ENCODE peak calls at places on chromosomes 5 and 9, in five cellular contexts. R is upper lobe of right lung, N is ovary, P is body of pancreas, T is fibroblast of mammary gland. V is an unnamed sample.

GRCh38 chr9:110101531-110102161 is 106.3 kb downstream of the C9orf152 start:
- DNase-seq in N (no peak), T (peak), P (no peak), R (no peak), V (peak)

GRCh38 chr9:18829858-18830257 is 203.2 kb downstream of the SAXO1 start:
- DNase-seq in P (no peak), T (peak), R (no peak), N (no peak), V (no peak)

GRCh38 chr5:32339198-32339597 is 26.5 kb upstream of the MTMR12 start:
- DNase-seq in N (no peak), R (no peak), P (no peak), T (peak), V (peak)

GRCh38 chr5:136202800-136203199 is 9.8 kb upstream of the SMIM32 start:
- DNase-seq in T (no peak), R (peak), N (no peak), P (no peak), V (no peak)

GRCh38 chr9:130453487-130453886 is 8.7 kb downstream of the ASS1 start:
- DNase-seq in N (peak), R (no peak), T (peak), P (peak), V (no peak)

GRCh38 chr5:134609232-134609851 is 23.3 kb downstream of the SAR1B start:
- DNase-seq in R (no peak), T (no peak), N (no peak), P (no peak), V (no peak)

GRCh38 chr9:6938447-6938846 is 180.7 kb downstream of the KDM4C start:
- DNase-seq in N (no peak), P (no peak), R (no peak), T (peak), V (peak)

GRCh38 chr9:33185858-33186257 is 18.7 kb upstream of the B4GALT1 start:
- DNase-seq in N (no peak), P (no peak), R (no peak), T (no peak), V (no peak)

GRCh38 chr5:139474815-139475791 is 4.3 kb downstream of the SMIM33 start:
- DNase-seq in T (peak), N (peak), P (no peak), R (no peak), V (peak)

GRCh38 chr9:7171461-7171860 is 413.7 kb downstream of the KDM4C start:
- DNase-seq in P (no peak), R (no peak), N (no peak), T (no peak), V (no peak)

GRCh38 chr5:64835266-64835665 is 66.5 kb downstream of the CWC27 start:
- DNase-seq in T (no peak), N (no peak), R (no peak), P (no peak), V (no peak)

GRCh38 chr5:11497651-11498050 is 406.6 kb downstream of the CTNND2 start:
- DNase-seq in R (no peak), T (peak), P (no peak), N (no peak), V (no peak)

GRCh38 chr5:11496127-11496719 is 408.0 kb downstream of the CTNND2 start:
- DNase-seq in R (no peak), P (no peak), N (no peak), T (no peak), V (no peak)

GRCh38 chr5:11491658-11492057 is 412.6 kb downstream of the CTNND2 start:
- DNase-seq in N (no peak), P (no peak), T (no peak), R (no peak), V (no peak)

GRCh38 chr5:11494340-11494739 is 409.9 kb downstream of the CTNND2 start:
- DNase-seq in P (no peak), T (peak), N (no peak), R (no peak), V (peak)
- TF ChIP-seq CTCF in P (peak), T (peak), N (no peak), R (peak), V (peak)

DNA sequence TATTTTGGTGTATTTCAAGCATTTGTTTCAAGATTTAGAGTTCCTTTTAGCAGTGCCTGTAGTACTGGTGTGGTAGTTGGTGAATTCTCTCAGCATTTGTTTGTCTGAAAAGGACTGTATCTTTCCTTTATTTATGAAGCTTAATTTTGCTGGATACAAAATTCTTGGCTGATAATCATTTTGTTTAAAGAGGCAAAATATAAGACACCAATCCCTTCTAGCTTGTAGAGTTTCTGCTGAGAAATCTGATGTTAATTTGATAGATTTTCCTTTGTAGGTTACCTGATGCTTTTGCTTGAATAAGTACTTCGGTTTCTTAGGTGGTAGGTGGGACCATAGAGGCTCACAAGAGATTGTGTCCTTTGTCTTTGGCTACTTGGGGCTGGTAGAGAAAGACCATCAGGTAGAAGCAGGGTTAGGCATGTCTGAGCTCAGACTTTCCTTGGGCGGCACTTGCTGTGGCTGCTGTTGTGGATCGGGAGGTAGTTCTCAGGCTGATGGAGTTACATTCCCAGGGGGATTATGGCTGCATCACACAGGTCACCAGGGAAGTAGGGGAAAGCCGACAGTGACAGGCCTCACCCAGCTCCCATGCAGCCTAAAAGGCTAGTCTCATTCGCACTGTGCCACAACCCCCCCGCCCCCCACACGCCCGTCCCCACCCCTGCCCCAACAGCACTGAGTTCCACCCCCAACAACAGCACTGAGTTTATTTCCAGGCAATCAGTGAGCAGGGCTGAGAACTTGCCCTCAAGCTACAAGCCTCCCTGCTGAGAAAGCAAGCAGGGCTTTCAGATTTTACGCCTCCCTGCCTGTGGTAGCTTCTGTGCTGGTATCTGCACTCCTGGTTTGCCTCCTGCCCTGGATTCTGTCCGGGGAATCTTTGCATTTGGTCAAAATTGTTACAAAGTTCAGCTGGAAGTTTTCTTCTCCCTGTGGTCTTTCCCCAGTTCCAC is 127.1 kb upstream of the GLRA1 start:
- DNase-seq in R (no peak), N (no peak), P (no peak), T (no peak), V (no peak)
- H3K4me3 ChIP-seq in R (no peak), N (no peak), P (no peak), T (no peak), V (no peak)

GRCh38 chr5:156815988-156816599 is 34.0 kb upstream of the PPP1R2B start:
- DNase-seq in P (peak), R (no peak), T (peak), N (no peak), V (peak)
- TF ChIP-seq CTCF in P (peak), R (peak), T (peak), N (no peak), V (peak)

GRCh38 chr5:1517838-1518237 is 5.9 kb downstream of the LPCAT1 start:
- DNase-seq in R (peak), P (peak), N (peak), T (no peak), V (no peak)

GRCh38 chr5:1514027-1514818 is 9.5 kb downstream of the LPCAT1 start:
- DNase-seq in N (peak), P (peak), T (no peak), R (peak), V (no peak)

GRCh38 chr5:1515921-1516571 is 7.7 kb downstream of the LPCAT1 start:
- DNase-seq in N (peak), T (peak), P (peak), R (peak), V (peak)

GRCh38 chr5:1515311-1515920 is 8.3 kb downstream of the LPCAT1 start:
- DNase-seq in R (peak), N (peak), P (peak), T (no peak), V (no peak)

GRCh38 chr5:1516615-1517601 is 6.9 kb downstream of the LPCAT1 start:
- DNase-seq in R (peak), N (peak), T (peak), P (peak), V (peak)
- H3K4me3 ChIP-seq in R (peak), N (no peak), T (no peak), P (no peak), V (no peak)

DNA sequence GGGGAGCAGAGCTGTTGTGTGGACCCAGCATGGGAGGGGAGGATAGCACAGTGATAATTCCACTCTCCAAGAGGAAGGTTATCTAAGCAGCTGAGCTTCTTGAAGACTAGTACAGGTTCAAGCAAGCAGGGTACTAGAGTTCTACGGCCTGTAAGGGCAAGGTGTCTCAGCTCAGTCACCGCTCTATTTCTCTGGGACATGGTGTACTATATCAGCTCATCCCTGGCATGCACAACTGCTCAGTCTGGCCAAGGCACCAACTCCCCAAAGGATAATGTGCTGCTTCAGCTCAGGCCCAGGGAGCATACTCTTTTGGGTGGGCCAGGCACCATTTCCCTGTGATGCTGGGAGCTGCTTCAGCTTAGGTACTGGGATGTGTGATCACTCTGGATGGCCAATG is 69.8 kb downstream of the RNF130 start:
- DNase-seq in R (no peak), N (no peak), P (no peak), T (no peak), V (no peak)
- TF ChIP-seq CTCF in R (no peak), N (no peak), P (no peak), T (no peak), V (no peak)

GRCh38 chr9:129405831-129406220 is 215.1 kb downstream of the C9orf50 start:
- DNase-seq in N (peak), R (no peak), T (no peak), P (no peak), V (no peak)
- H3K4me3 ChIP-seq in N (no peak), R (no peak), T (no peak), P (no peak), V (no peak)

GRCh38 chr9:99298660-99299059 is 76.6 kb downstream of the SEC61B start:
- DNase-seq in R (no peak), T (no peak), P (no peak), N (no peak), V (no peak)

GRCh38 chr9:99300603-99301002 is 78.5 kb downstream of the SEC61B start:
- DNase-seq in P (no peak), R (no peak), T (no peak), N (no peak), V (no peak)

GRCh38 chr9:99296375-99296951 is 74.4 kb downstream of the SEC61B start:
- DNase-seq in T (peak), N (peak), P (peak), R (peak), V (peak)

GRCh38 chr9:99300103-99300439 is 78.0 kb downstream of the SEC61B start:
- DNase-seq in R (no peak), T (no peak), P (no peak), N (no peak), V (no peak)

DNA sequence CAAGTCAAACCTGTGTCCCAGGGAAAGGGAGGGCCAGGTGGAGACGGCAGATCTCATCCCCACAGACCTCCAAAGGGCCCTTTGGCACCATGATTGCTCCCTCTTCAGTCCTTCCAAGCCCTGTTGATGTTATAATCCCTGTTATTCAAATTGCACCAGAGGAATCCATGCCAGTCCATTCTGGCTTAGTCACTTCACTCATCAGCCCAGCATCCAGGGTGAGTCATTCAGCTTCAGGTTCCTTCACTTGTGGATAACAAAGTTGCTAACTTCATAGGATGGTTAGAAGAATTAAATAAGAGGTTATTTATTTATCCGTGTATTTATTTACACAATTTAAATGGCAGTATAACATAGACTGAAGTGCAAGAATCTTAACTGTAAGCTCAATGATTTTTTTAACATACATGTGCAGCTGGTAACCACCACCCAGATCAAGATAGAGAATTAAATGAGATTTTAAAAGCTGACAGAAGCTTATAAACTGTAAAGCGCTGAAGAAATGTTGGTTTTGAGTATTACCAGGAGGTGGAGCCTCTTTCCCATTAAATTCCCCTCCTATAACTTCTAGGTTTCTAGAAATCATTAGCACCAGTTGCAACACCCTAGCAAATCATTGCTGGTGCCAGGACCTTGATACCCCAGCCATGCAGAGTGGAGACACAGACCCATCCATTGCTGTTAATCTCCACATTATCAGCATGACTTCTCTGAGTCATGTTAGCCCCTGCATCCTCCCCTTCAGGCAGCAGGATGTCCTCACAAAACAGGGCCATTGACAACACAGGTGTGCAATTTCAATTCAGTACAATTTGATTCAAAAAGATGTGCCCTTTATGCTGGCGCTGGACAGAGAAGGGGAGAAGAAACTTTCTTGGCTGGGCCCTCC is 77.4 kb downstream of the SEC61B start:
- DNase-seq in P (no peak), R (no peak), N (no peak), T (peak), V (peak)
- TF ChIP-seq CTCF in P (no peak), R (peak), N (no peak), T (peak), V (peak)

GRCh38 chr5:150457562-150458240 is 8.2 kb upstream of the RPS14 start:
- DNase-seq in N (no peak), P (no peak), T (no peak), R (no peak), V (no peak)
- H3K4me3 ChIP-seq in N (no peak), P (no peak), T (no peak), R (no peak), V (no peak)

V was measured in foreskin fibroblast.